ENCODE peak calls at places on chromosomes 6 and 20, in ten cellular contexts. K is endothelial cell, L is PC-3, F is fibroblast of lung, E is GM12865, D is colonic mucosa, Y is progenitor cell of endocrine pancreas, X is GM10248, M is right atrium auricular region, B is kidney. Q is an unnamed sample.

GRCh38 chr6:129575378-129576118 is 134.4 kb downstream of the ARHGAP18 start:
- DNase-seq in L (peak; percentile 70), X (no peak), B (no peak), M (no peak), F (peak; percentile 66), E (no peak), K (no peak), Y (no peak), D (no peak), Q (no peak)

GRCh38 chr6:96450082-96450759 is 71.4 kb upstream of the UFL1 start:
- DNase-seq in Y (no peak), L (peak; percentile 52), M (no peak), K (no peak), B (no peak), X (no peak), F (peak; percentile 13), E (no peak), D (no peak), Q (no peak)

GRCh38 chr20:1935696-1936366 is 40.6 kb downstream of the SIRPA start:
- DNase-seq in M (peak; percentile 73), B (no peak), L (no peak), Y (no peak), X (no peak), F (no peak), D (peak; percentile 50), E (no peak), K (no peak), Q (no peak)

GRCh38 chr6:150409576-150410066 is 40.8 kb downstream of the IYD start:
- DNase-seq in K (no peak), M (peak; percentile 80), F (no peak), X (no peak), B (peak; percentile 87), E (peak; percentile 6), D (peak; percentile 62), Y (no peak), L (peak; percentile 55), Q (no peak)

GRCh38 chr20:23998392-23998791 is 9.8 kb upstream of the GGTLC1 start:
- DNase-seq in F (no peak), B (no peak), K (no peak), L (no peak), X (no peak), E (no peak), D (no peak), Y (no peak), M (no peak), Q (no peak)

GRCh38 chr6:17835784-17836183 is 129.1 kb upstream of the NUP153 start:
- DNase-seq in K (no peak), D (no peak), Y (no peak), E (no peak), X (no peak), B (no peak), F (no peak), M (no peak), L (no peak), Q (no peak)

GRCh38 chr6:151370509-151371078 is 20.8 kb downstream of the ZBTB2 start:
- DNase-seq in X (no peak), M (no peak), E (no peak), K (no peak), D (no peak), F (peak; percentile 50), L (peak; percentile 11), B (no peak), Y (no peak), Q (no peak)

GRCh38 chr6:90156861-90157260 is 139.8 kb downstream of the BACH2 start:
- DNase-seq in E (no peak), X (no peak), Y (no peak), D (no peak), M (no peak), K (no peak), B (no peak), L (peak; percentile 39), F (no peak), Q (no peak)

GRCh38 chr6:108432143-108432542 is 128.6 kb upstream of the FOXO3 start:
- DNase-seq in X (no peak), L (no peak), K (no peak), Y (no peak), B (no peak), M (no peak), F (no peak), D (no peak), E (no peak), Q (no peak)

GRCh38 chr20:44790994-44791393 is 19.4 kb downstream of the RIMS4 start:
- DNase-seq in F (no peak), B (no peak), E (no peak), M (no peak), D (no peak), X (no peak), K (no peak), Y (no peak), L (no peak), Q (no peak)

GRCh38 chr6:101853226-101853625 is 459.7 kb downstream of the GRIK2 start:
- DNase-seq in Y (no peak), B (no peak), K (no peak), D (no peak), E (no peak), M (no peak), L (no peak), F (no peak), X (no peak), Q (no peak)

GRCh38 chr6:32819729-32820128 is 2.9 kb upstream of the HLA-DOB start:
- DNase-seq in D (no peak), B (no peak), X (no peak), K (no peak), F (peak; percentile 80), Y (no peak), L (peak; percentile 46), E (no peak), M (no peak), Q (no peak)

GRCh38 chr6:90103056-90103793 is 193.4 kb downstream of the BACH2 start:
- DNase-seq in K (no peak), D (no peak), Y (no peak), X (no peak), B (no peak), F (peak; percentile 59), M (no peak), L (peak; percentile 8), E (peak; percentile 82), Q (no peak)

GRCh38 chr20:753897-754635 is 14.2 kb downstream of the SLC52A3 start:
- DNase-seq in E (no peak), B (no peak), L (peak; percentile 52), Y (no peak), K (no peak), D (no peak), M (no peak), X (no peak), F (no peak), Q (no peak)

GRCh38 chr20:48075591-48076174 is 290.4 kb upstream of the SULF2 start:
- DNase-seq in B (no peak), D (no peak), X (no peak), E (no peak), M (no peak), Y (no peak), L (no peak), K (no peak), F (no peak), Q (no peak)

GRCh38 chr6:26222587-26222986 is 135.4 kb downstream of the HFE start:
- DNase-seq in M (no peak), X (no peak), E (peak; percentile 48), Y (no peak), D (no peak), B (no peak), L (no peak), F (peak; percentile 32), K (no peak), Q (no peak)

GRCh38 chr6:123415844-123416468 is 220.8 kb downstream of the TRDN start:
- DNase-seq in B (no peak), E (peak; percentile 74), D (peak; percentile 37), L (peak; percentile 59), M (peak; percentile 73), X (peak; percentile 29), K (peak; percentile 54), Y (peak; percentile 17), F (peak; percentile 47), Q (peak; percentile 46)

GRCh38 chr6:134437376-134437775 is 119.5 kb upstream of the SGK1 start:
- DNase-seq in Y (no peak), K (no peak), B (no peak), L (peak; percentile 34), D (no peak), M (peak; percentile 61), F (peak; percentile 53), E (peak; percentile 43), X (peak; percentile 38), Q (no peak)
- TF ChIP-seq CTCF in Y (no peak), K (no peak), B (no peak), L (peak; percentile 33), D (no peak), M (no peak), F (no peak), E (no peak), X (peak; percentile 21), Q (no peak)

GRCh38 chr6:136289327-136289578 is 393 bp downstream of the BCLAF1 start:
- DNase-seq in E (peak; percentile 96), X (peak; percentile 85), B (peak; percentile 96), L (peak; percentile 82), K (peak; percentile 93), Y (peak; percentile 86), F (peak; percentile 82), M (peak; percentile 93), D (peak; percentile 93), Q (peak; percentile 91)
- TF ChIP-seq CTCF in E (no peak), X (no peak), B (no peak), L (no peak), K (no peak), Y (no peak), F (no peak), M (no peak), D (no peak), Q (no peak)

GRCh38 chr20:42190084-42190483 is 571.9 kb upstream of the CHD6 start:
- DNase-seq in B (no peak), K (no peak), F (no peak), Y (no peak), D (no peak), X (no peak), E (no peak), L (no peak), M (no peak), Q (no peak)

GRCh38 chr20:42192321-42192720 is 574.1 kb upstream of the CHD6 start:
- DNase-seq in D (no peak), B (no peak), E (no peak), Y (no peak), F (no peak), K (no peak), M (no peak), L (no peak), X (no peak), Q (no peak)

GRCh38 chr20:42186337-42186736 is 568.2 kb upstream of the CHD6 start:
- DNase-seq in Y (no peak), L (no peak), F (no peak), B (no peak), M (no peak), D (no peak), K (no peak), X (no peak), E (no peak), Q (no peak)

GRCh38 chr20:42193119-42193518 is 574.9 kb upstream of the CHD6 start:
- DNase-seq in E (no peak), Y (no peak), D (no peak), K (no peak), L (no peak), X (no peak), F (no peak), M (no peak), B (no peak), Q (no peak)

GRCh38 chr20:42191140-42191860 is 573.1 kb upstream of the CHD6 start:
- DNase-seq in X (no peak), E (no peak), Y (no peak), D (no peak), B (no peak), L (no peak), F (no peak), K (no peak), M (no peak), Q (no peak)
- TF ChIP-seq CTCF in X (no peak), E (no peak), Y (peak; percentile 13), D (no peak), B (no peak), L (no peak), F (no peak), K (no peak), M (peak; percentile 16), Q (no peak)

GRCh38 chr6:160273760-160274159 is 15.1 kb upstream of the SLC22A2 start:
- DNase-seq in B (no peak), Y (no peak), X (no peak), M (no peak), E (no peak), L (peak; percentile 75), K (no peak), D (no peak), F (no peak), Q (no peak)
- TF ChIP-seq CTCF in B (no peak), Y (no peak), X (no peak), M (no peak), E (no peak), L (no peak), K (no peak), D (no peak), F (no peak), Q (no peak)